ENCODE peak calls at places on chromosomes 5 and 9, in six cellular contexts. S is K562, B is GM12891, L is H1, K is HepG2, X is GM12878. P is an unnamed sample.

GRCh38 chr5:96377597-96377996 is 55.5 kb downstream of the PCSK1 start:
- DNase-seq in S (no peak), B (no peak), L (no peak), K (no peak), X (no peak), P (no peak)

GRCh38 chr5:36457511-36458260 is 148.7 kb upstream of the SLC1A3 start:
- DNase-seq in S (no peak), B (no peak), L (no peak), K (no peak), X (no peak), P (no peak)

GRCh38 chr9:82410306-82410705 is 421.7 kb downstream of the SPATA31D1 start:
- DNase-seq in S (no peak), B (no peak), L (no peak), K (no peak), X (peak; percentile 19), P (no peak)

GRCh38 chr9:2568689-2569088 is 52.9 kb upstream of the VLDLR start:
- DNase-seq in S (no peak), B (no peak), L (no peak), K (peak; percentile 2), X (no peak), P (no peak)

GRCh38 chr9:3526166-3526902 is 533 bp upstream of the RFX3 start:
- DNase-seq in S (peak; percentile 70), B (peak; percentile 35), L (no peak), K (peak; percentile 74), X (no peak), P (peak; percentile 36)

GRCh38 chr9:128136816-128137793 is 9.6 kb upstream of the PTGES2 start:
- DNase-seq in S (peak; percentile 36), B (no peak), L (no peak), K (no peak), X (no peak), P (no peak)

GRCh38 chr9:130426883-130427282 is 17.9 kb upstream of the ASS1 start:
- DNase-seq in S (no peak), B (no peak), L (no peak), K (no peak), X (no peak), P (no peak)

GRCh38 chr5:32628049-32628803 is 42.9 kb downstream of the SUB1 start:
- DNase-seq in S (no peak), B (no peak), L (no peak), K (peak; percentile 31), X (no peak), P (no peak)

GRCh38 chr5:150070277-150070638 is 16.1 kb downstream of the CSF1R start:
- DNase-seq in S (peak; percentile 42), B (no peak), L (no peak), K (peak; percentile 21), X (no peak), P (no peak)

GRCh38 chr5:153350192-153350883 is 140.1 kb upstream of the GRIA1 start:
- DNase-seq in S (no peak), B (no peak), L (peak; percentile 58), K (no peak), X (no peak), P (no peak)
- TF ChIP-seq TAF1 in S (no peak), B (no peak), L (peak; percentile 24), K (no peak), X (no peak), P (no peak)

GRCh38 chr5:77491783-77492652 is at the start of gene WDR41:
- DNase-seq in S (peak; percentile 89), B (peak; percentile 81), L (peak; percentile 61), K (peak; percentile 72), X (peak; percentile 85), P (peak; percentile 71)
- TF ChIP-seq POLR2A in S (peak; percentile 88), B (peak; percentile 71), L (peak; percentile 77), K (peak; percentile 67), X (peak; percentile 94), P (peak; percentile 85)

DNA sequence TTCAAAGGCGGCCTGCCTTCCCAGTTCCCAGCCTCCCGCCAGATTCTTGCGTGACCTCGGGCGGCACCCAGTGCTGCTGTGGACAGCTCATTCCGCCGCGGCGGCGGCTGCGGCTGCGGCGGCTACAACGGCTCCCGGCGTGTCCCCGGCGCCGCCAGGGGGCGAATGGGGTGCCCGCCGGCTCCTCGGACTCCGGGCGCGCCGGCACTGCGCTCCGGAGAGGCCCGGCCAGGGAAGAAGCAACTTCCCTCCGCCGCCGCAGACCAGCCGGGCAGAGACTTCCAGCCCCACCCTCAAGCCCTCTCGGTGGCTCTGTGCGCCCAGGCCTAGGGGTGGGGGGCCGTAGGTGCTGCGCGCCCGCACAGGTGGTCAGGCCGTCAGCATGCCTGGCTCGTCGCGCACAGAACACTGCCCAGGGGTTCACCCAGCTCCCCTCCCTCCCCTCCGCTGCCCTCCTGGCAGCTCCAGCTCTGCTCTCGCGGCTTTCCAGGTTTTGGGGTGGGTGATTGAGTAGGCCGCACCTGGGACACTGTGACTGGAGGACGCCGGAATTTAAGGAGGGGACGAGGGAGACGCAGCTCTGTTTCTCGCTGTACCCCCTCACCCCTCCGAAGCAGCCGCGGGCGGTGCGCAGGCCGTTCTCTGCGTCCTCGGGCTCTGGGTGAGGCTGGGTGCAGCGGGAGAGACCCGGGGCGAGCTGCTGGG is 20.2 kb downstream of the IGIP start:
- DNase-seq in S (peak; percentile 70), B (peak; percentile 77), L (no peak), K (peak; percentile 38), X (no peak), P (peak; percentile 73)
- TF ChIP-seq TAF1 in S (no peak), B (no peak), L (no peak), K (no peak), X (no peak), P (no peak)

GRCh38 chr9:121073038-121073437 is 1.7 kb upstream of the CNTRL start:
- DNase-seq in S (no peak), B (no peak), L (no peak), K (no peak), X (no peak), P (no peak)
- TF ChIP-seq POLR2A in S (no peak), B (no peak), L (no peak), K (no peak), X (no peak), P (no peak)

DNA sequence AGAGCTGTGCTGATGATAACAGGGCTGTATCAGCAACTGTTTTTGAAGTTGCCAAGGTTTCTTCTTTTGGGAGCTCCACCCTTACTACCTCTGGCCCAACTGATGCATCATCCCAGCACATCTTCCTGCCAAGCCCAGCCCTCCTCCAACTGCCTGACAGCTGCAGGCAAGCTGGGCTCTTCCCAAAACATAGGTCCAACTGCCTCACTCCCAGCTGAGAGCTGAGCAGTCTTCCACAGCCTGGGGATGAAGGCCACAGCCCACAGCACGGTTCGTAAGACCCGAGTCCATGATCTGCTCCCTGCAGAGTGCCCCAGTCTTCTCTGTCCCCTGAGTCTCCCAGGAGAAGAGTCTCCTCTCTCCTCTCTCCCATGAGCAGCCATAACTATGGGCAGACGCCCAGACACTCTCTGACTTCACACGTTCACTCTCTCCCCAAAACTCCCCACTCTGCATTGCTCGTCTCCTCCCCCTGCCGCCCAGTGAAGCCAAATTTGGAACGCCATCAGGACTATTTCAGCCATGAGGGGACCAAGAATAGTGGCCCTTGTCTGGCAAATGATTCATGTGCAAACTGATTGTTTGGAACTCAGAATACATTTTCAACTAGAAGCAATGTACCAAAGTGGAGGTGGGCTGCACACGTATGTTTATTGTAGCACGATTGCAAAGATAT is 21.0 kb downstream of the CMBL start:
- DNase-seq in S (no peak), B (no peak), L (no peak), K (no peak), X (no peak), P (no peak)
- TF ChIP-seq TAF1 in S (no peak), B (no peak), L (no peak), K (no peak), X (no peak), P (no peak)

GRCh38 chr9:75909776-75910175 is 19.3 kb downstream of the PCSK5 start:
- DNase-seq in S (no peak), B (no peak), L (no peak), K (no peak), X (no peak), P (no peak)
- TF ChIP-seq POLR2A in S (no peak), B (no peak), L (no peak), K (no peak), X (no peak), P (no peak)

GRCh38 chr5:179326176-179326997 is 18.9 kb downstream of the ADAMTS2 start:
- DNase-seq in S (peak; percentile 67), B (no peak), L (no peak), K (no peak), X (no peak), P (no peak)

GRCh38 chr5:179330186-179330900 is 14.9 kb downstream of the ADAMTS2 start:
- DNase-seq in S (no peak), B (no peak), L (no peak), K (no peak), X (no peak), P (no peak)

GRCh38 chr5:179327026-179327735 is 18.1 kb downstream of the ADAMTS2 start:
- DNase-seq in S (no peak), B (no peak), L (no peak), K (no peak), X (no peak), P (no peak)

GRCh38 chr5:179325296-179326031 is 19.8 kb downstream of the ADAMTS2 start:
- DNase-seq in S (no peak), B (no peak), L (no peak), K (no peak), X (no peak), P (no peak)

GRCh38 chr5:179328291-179328690 is 17.0 kb downstream of the ADAMTS2 start:
- DNase-seq in S (no peak), B (no peak), L (no peak), K (no peak), X (no peak), P (no peak)
- TF ChIP-seq TAF1 in S (no peak), B (no peak), L (no peak), K (no peak), X (no peak), P (no peak)

GRCh38 chr9:13278368-13279246 is 885 bp downstream of the MPDZ start:
- DNase-seq in S (peak; percentile 34), B (no peak), L (peak; percentile 9), K (peak; percentile 37), X (no peak), P (no peak)
- TF ChIP-seq POLR2A in S (no peak), B (no peak), L (no peak), K (peak; percentile 12), X (no peak), P (no peak)

DNA sequence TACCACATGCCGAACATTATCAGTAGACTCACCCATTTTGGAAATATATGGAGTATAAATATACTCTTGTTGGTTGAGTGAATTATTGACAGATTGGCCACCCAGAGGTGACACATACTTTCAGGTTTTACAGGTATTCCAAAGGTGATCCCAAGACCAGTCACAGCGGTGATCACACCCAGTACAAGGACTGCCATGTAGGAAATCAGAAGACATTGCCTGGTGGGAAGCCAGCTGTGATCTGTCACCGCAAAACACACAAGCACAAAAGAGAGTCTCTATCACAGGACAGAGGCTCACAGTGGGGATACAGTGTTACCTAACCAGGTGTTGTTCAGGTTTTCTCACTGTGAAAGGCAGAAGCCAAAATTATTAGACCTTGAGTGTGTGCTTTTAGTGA is 15.8 kb downstream of the BTF3 start:
- DNase-seq in S (no peak), B (no peak), L (no peak), K (no peak), X (no peak), P (no peak)
- TF ChIP-seq TAF1 in S (no peak), B (no peak), L (no peak), K (no peak), X (no peak), P (no peak)

P was measured in GM12892.